ENCODE peak calls at places on chromosome 14, in nine cellular contexts. J, Q, F, K, T, C, E, M and Y are unnamed samples.

GRCh38 chr14:104592785-104593184 is 11.8 kb downstream of the TMEM179 start:
- DNase-seq in J (no peak), Q (no peak), F (no peak), K (no peak), T (no peak), C (no peak), E (no peak), M (no peak), Y (no peak)

GRCh38 chr14:53900499-53900898 is 56.1 kb downstream of the BMP4 start:
- DNase-seq in J (no peak), Q (no peak), F (no peak), K (no peak), T (peak; percentile 39), C (no peak), E (peak; percentile 83), M (no peak), Y (no peak)

GRCh38 chr14:90632451-90632850 is 183.8 kb downstream of the TTC7B start:
- DNase-seq in J (peak; percentile 61), Q (no peak), F (no peak), K (no peak), T (peak; percentile 24), C (no peak), E (no peak), M (no peak), Y (peak; percentile 57)

GRCh38 chr14:34554540-34555250 is 15.2 kb upstream of the EAPP start:
- DNase-seq in J (no peak), Q (no peak), F (no peak), K (no peak), T (peak; percentile 52), C (no peak), E (no peak), M (no peak), Y (no peak)

GRCh38 chr14:50875359-50876090 is 3.7 kb downstream of the ABHD12B start:
- DNase-seq in J (peak; percentile 79), Q (no peak), F (no peak), K (no peak), T (peak; percentile 81), C (peak; percentile 93), E (no peak), M (peak; percentile 62), Y (peak; percentile 89)

GRCh38 chr14:106844608-106845285 is 1318.4 kb downstream of the TMEM121 start:
- DNase-seq in J (peak; percentile 85), Q (no peak), F (no peak), K (no peak), T (peak; percentile 28), C (peak; percentile 65), E (no peak), M (peak; percentile 68), Y (peak; percentile 80)

GRCh38 chr14:31025335-31026075 is at the start of gene AP4S1:
- DNase-seq in J (peak; percentile 52), Q (peak; percentile 20), F (no peak), K (peak; percentile 82), T (peak; percentile 16), C (peak; percentile 59), E (peak; percentile 59), M (peak; percentile 50), Y (no peak)

GRCh38 chr14:32307881-32308582 is 21.1 kb upstream of the AKAP6 start:
- DNase-seq in J (no peak), Q (no peak), F (no peak), K (no peak), T (no peak), C (no peak), E (no peak), M (no peak), Y (no peak)

GRCh38 chr14:22265319-22266140 is 323.5 kb downstream of the DAD1 start:
- DNase-seq in J (peak; percentile 24), Q (no peak), F (no peak), K (no peak), T (no peak), C (no peak), E (no peak), M (peak; percentile 0), Y (peak; percentile 31)

GRCh38 chr14:60008042-60008441 is 83.7 kb upstream of the PCNX4 start:
- DNase-seq in J (no peak), Q (no peak), F (no peak), K (no peak), T (no peak), C (no peak), E (no peak), M (no peak), Y (no peak)

GRCh38 chr14:57008534-57008933 is 198.3 kb upstream of the OTX2 start:
- DNase-seq in J (no peak), Q (no peak), F (no peak), K (no peak), T (no peak), C (no peak), E (no peak), M (no peak), Y (no peak)

GRCh38 chr14:96631621-96632362 is 129.6 kb downstream of the PAPOLA start:
- DNase-seq in J (peak; percentile 36), Q (no peak), F (no peak), K (peak; percentile 39), T (peak; percentile 23), C (no peak), E (peak; percentile 50), M (no peak), Y (peak; percentile 10)

GRCh38 chr14:76863724-76864407 is 37.7 kb downstream of the LRRC74A start:
- DNase-seq in J (peak; percentile 88), Q (peak; percentile 56), F (no peak), K (no peak), T (peak; percentile 38), C (peak; percentile 50), E (peak; percentile 67), M (no peak), Y (peak; percentile 97)

GRCh38 chr14:104450811-104451401 is 128.7 kb upstream of the C14orf180 start:
- DNase-seq in J (no peak), Q (no peak), F (no peak), K (peak; percentile 22), T (no peak), C (no peak), E (peak; percentile 32), M (no peak), Y (no peak)

GRCh38 chr14:41297961-41298690 is 308.6 kb upstream of the LRFN5 start:
- DNase-seq in J (no peak), Q (no peak), F (no peak), K (no peak), T (no peak), C (no peak), E (no peak), M (no peak), Y (no peak)

GRCh38 chr14:95335071-95335470 is 15.4 kb upstream of the CLMN start:
- DNase-seq in J (no peak), Q (no peak), F (no peak), K (no peak), T (no peak), C (no peak), E (no peak), M (no peak), Y (no peak)

GRCh38 chr14:33362934-33363333 is 424.3 kb downstream of the NPAS3 start:
- DNase-seq in J (no peak), Q (no peak), F (no peak), K (no peak), T (no peak), C (no peak), E (no peak), M (no peak), Y (no peak)

GRCh38 chr14:102509744-102510615 is at the start of gene ANKRD9:
- DNase-seq in J (peak; percentile 92), Q (peak; percentile 95), F (peak; percentile 78), K (peak; percentile 94), T (peak; percentile 88), C (peak; percentile 94), E (peak; percentile 95), M (peak; percentile 71), Y (peak; percentile 84)

GRCh38 chr14:101876539-101876938 is 87.8 kb upstream of the DYNC1H1 start:
- DNase-seq in J (peak; percentile 82), Q (peak; percentile 100), F (no peak), K (no peak), T (no peak), C (peak; percentile 90), E (peak; percentile 80), M (peak; percentile 85), Y (peak; percentile 99)

GRCh38 chr14:77593501-77593911 is 22.9 kb downstream of the SPTLC2 start:
- DNase-seq in J (peak; percentile 88), Q (peak; percentile 47), F (no peak), K (no peak), T (peak; percentile 4), C (no peak), E (no peak), M (peak; percentile 67), Y (peak; percentile 98)

GRCh38 chr14:29529418-29529817 is 398.2 kb downstream of the PRKD1 start:
- DNase-seq in J (peak; percentile 10), Q (peak; percentile 45), F (no peak), K (no peak), T (no peak), C (no peak), E (no peak), M (no peak), Y (no peak)

GRCh38 chr14:65237023-65237814 is 134.9 kb upstream of the MAX start:
- DNase-seq in J (no peak), Q (no peak), F (no peak), K (no peak), T (peak; percentile 75), C (no peak), E (no peak), M (no peak), Y (no peak)

GRCh38 chr14:53924754-53925153 is 31.9 kb downstream of the BMP4 start:
- DNase-seq in J (no peak), Q (peak; percentile 62), F (peak; percentile 10), K (no peak), T (peak; percentile 87), C (no peak), E (no peak), M (no peak), Y (no peak)

GRCh38 chr14:74571441-74571841 is 40.6 kb downstream of the LTBP2 start:
- DNase-seq in J (no peak), Q (no peak), F (no peak), K (no peak), T (no peak), C (no peak), E (no peak), M (no peak), Y (no peak)